ENCODE peak calls at places on chromosome 20, in four cellular contexts. V, L, O and X are unnamed samples.

GRCh38 chr20:31833130-31833930 is 12.1 kb downstream of the FOXS1 start:
- DNase-seq in V (peak), L (no peak), O (peak), X (peak)

GRCh38 chr20:3660262-3661059 is 2.7 kb downstream of the GFRA4 start:
- DNase-seq in V (no peak), L (peak), O (peak), X (no peak)

GRCh38 chr20:2237059-2237458 is 58.7 kb upstream of the TGM3 start:
- DNase-seq in V (peak), L (no peak), O (no peak), X (peak)

GRCh38 chr20:41142914-41143313 is 5.6 kb downstream of the PLCG1 start:
- DNase-seq in V (no peak), L (no peak), O (peak), X (peak)

GRCh38 chr20:22861231-22861980 is 173.7 kb upstream of the SSTR4 start:
- DNase-seq in V (no peak), L (no peak), O (no peak), X (no peak)

GRCh38 chr20:58231678-58232077 is 3.2 kb upstream of the ANKRD60 start:
- DNase-seq in V (no peak), L (no peak), O (no peak), X (no peak)

GRCh38 chr20:6632187-6632586 is 135.3 kb upstream of the BMP2 start:
- DNase-seq in V (peak), L (no peak), O (no peak), X (peak)

GRCh38 chr20:38034108-38034649 is 633 bp downstream of the RPRD1B start:
- DNase-seq in V (no peak), L (no peak), O (no peak), X (peak)

GRCh38 chr20:32463642-32464400 is 105.7 kb downstream of the ASXL1 start:
- DNase-seq in V (no peak), L (peak), O (no peak), X (no peak)

GRCh38 chr20:11018668-11019170 is 344.9 kb upstream of the JAG1 start:
- DNase-seq in V (no peak), L (no peak), O (no peak), X (no peak)

GRCh38 chr20:47205577-47206123 is 150.8 kb downstream of the ZMYND8 start:
- DNase-seq in V (peak), L (peak), O (peak), X (peak)

GRCh38 chr20:56166781-56167465 is 81.6 kb upstream of the MC3R start:
- DNase-seq in V (no peak), L (no peak), O (no peak), X (no peak)

GRCh38 chr20:1177680-1178079 is 7.1 kb downstream of the TMEM74B start:
- DNase-seq in V (no peak), L (no peak), O (no peak), X (no peak)

GRCh38 chr20:24746351-24746685 is 202.8 kb upstream of the CST7 start:
- DNase-seq in V (no peak), L (no peak), O (peak), X (no peak)

GRCh38 chr20:47360489-47361267 is 4.2 kb upstream of the ZMYND8 start:
- DNase-seq in V (peak), L (peak), O (peak), X (peak)

GRCh38 chr20:2768632-2769015 is 31.8 kb downstream of the CPXM1 start:
- DNase-seq in V (no peak), L (no peak), O (no peak), X (no peak)

GRCh38 chr20:58694241-58695083 is 1.9 kb downstream of the NPEPL1 start:
- DNase-seq in V (no peak), L (peak), O (no peak), X (no peak)

GRCh38 chr20:43987531-43987930 is 72.9 kb downstream of the TOX2 start:
- DNase-seq in V (no peak), L (no peak), O (no peak), X (no peak)

GRCh38 chr20:32635764-32636163 is 38.0 kb downstream of the C20orf203 start:
- DNase-seq in V (no peak), L (no peak), O (no peak), X (peak)

GRCh38 chr20:22374678-22375590 is 209.4 kb downstream of the FOXA2 start:
- DNase-seq in V (no peak), L (no peak), O (no peak), X (peak)

GRCh38 chr20:20594171-20594530 is 118.3 kb downstream of the RALGAPA2 start:
- DNase-seq in V (peak), L (no peak), O (no peak), X (peak)

GRCh38 chr20:21862224-21862927 is 156.9 kb downstream of the PAX1 start:
- DNase-seq in V (no peak), L (no peak), O (no peak), X (no peak)

GRCh38 chr20:32893878-32894483 is 35.3 kb downstream of the EFCAB8 start:
- DNase-seq in V (no peak), L (no peak), O (no peak), X (peak)

GRCh38 chr20:44728835-44729342 is 13.7 kb downstream of the CCN5 start:
- DNase-seq in V (peak), L (peak), O (peak), X (peak)

GRCh38 chr20:39081255-39081654 is 119.1 kb downstream of the DHX35 start:
- DNase-seq in V (peak), L (peak), O (peak), X (peak)

GRCh38 chr20:2692886-2693285 is 306 bp downstream of the EBF4 start:
- DNase-seq in V (no peak), L (peak), O (no peak), X (peak)

GRCh38 chr20:25310268-25310920 is 62.5 kb downstream of the PYGB start:
- DNase-seq in V (peak), L (peak), O (peak), X (peak)

GRCh38 chr20:37734228-37734980 is 40.6 kb downstream of the CTNNBL1 start:
- DNase-seq in V (no peak), L (no peak), O (no peak), X (no peak)

GRCh38 chr20:52676282-52676995 is 295.7 kb upstream of the TSHZ2 start:
- DNase-seq in V (no peak), L (no peak), O (no peak), X (no peak)

GRCh38 chr20:22775671-22776139 is 191.3 kb upstream of the FOXA2 start:
- DNase-seq in V (no peak), L (no peak), O (no peak), X (no peak)

GRCh38 chr20:45306431-45306982 is at the start of gene RBPJL:
- DNase-seq in V (no peak), L (no peak), O (no peak), X (peak)

GRCh38 chr20:53828673-53829085 is 235.0 kb upstream of the ZNF217 start:
- DNase-seq in V (peak), L (peak), O (no peak), X (peak)

GRCh38 chr20:44642203-44643153 is 9.0 kb downstream of the ADA start:
- DNase-seq in V (peak), L (peak), O (peak), X (peak)

GRCh38 chr20:50635014-50635557 is 56.3 kb downstream of the RIPOR3 start:
- DNase-seq in V (no peak), L (no peak), O (no peak), X (no peak)
- H3K4me3 ChIP-seq in V (no peak), L (no peak), O (no peak), X (no peak)

GRCh38 chr20:63194007-63194820 is 21.7 kb downstream of the YTHDF1 start:
- DNase-seq in V (no peak), L (no peak), O (no peak), X (no peak)
- TF ChIP-seq POLR2A in V (no peak), L (no peak), O (no peak), X (no peak)

GRCh38 chr20:17442588-17442987 is 88.6 kb downstream of the BFSP1 start:
- DNase-seq in V (no peak), L (no peak), O (no peak), X (peak)
- TF ChIP-seq CTCF in V (no peak), L (no peak), O (no peak), X (peak)

GRCh38 chr20:51019598-51020592 is 3.0 kb downstream of the KCNG1 start:
- DNase-seq in V (no peak), L (no peak), O (no peak), X (no peak)
- H3K4me3 ChIP-seq in V (no peak), L (no peak), O (no peak), X (no peak)